ENCODE peak calls at places on chromosomes 4 and X, in nine cellular contexts. A is midbrain; Y is aorta; D is NCI-H2081 treated with DMSO at 0.1 percent for 48 hours; I is AG09309; F is lower leg skin; H is germinal center; G is cardiac fibroblast; C is CD8-positive, alpha-beta T cell. V is an unnamed sample.

GRCh38 chr4:38562751-38563198 is 101.2 kb upstream of the KLF3 start:
- DNase-seq in A (no peak), Y (peak; percentile 67), D (no peak), I (no peak), F (peak; percentile 59), H (no peak), G (peak; percentile 74), C (no peak), V (no peak)

GRCh38 chrX:13373807-13374187 is 53.9 kb upstream of the ATXN3L start:
- DNase-seq in A (no peak), Y (no peak), D (no peak), I (peak; percentile 65), F (no peak), H (no peak), G (peak; percentile 82), C (no peak), V (no peak)

GRCh38 chr4:53019485-53020382 is 157.6 kb downstream of the RASL11B start:
- DNase-seq in A (no peak), Y (no peak), D (no peak), I (no peak), F (no peak), H (no peak), G (peak; percentile 79), C (no peak), V (no peak)

GRCh38 chr4:105895324-105895608 is at the start of gene NPNT:
- DNase-seq in A (peak; percentile 44), Y (peak; percentile 49), D (no peak), I (no peak), F (no peak), H (peak; percentile 10), G (no peak), C (no peak), V (no peak)

GRCh38 chrX:53317365-53318069 is 36.1 kb upstream of the IQSEC2 start:
- DNase-seq in A (peak; percentile 67), Y (peak; percentile 76), D (no peak), I (no peak), F (peak; percentile 22), H (peak; percentile 64), G (peak; percentile 52), C (peak; percentile 70), V (peak; percentile 65)

GRCh38 chr4:185238261-185238681 is 28.9 kb downstream of the SNX25 start:
- DNase-seq in A (no peak), Y (no peak), D (no peak), I (peak; percentile 34), F (no peak), H (no peak), G (peak; percentile 85), C (no peak), V (no peak)

GRCh38 chrX:10199212-10199611 is 42.4 kb downstream of the CLCN4 start:
- DNase-seq in A (no peak), Y (peak; percentile 83), D (no peak), I (no peak), F (peak; percentile 23), H (peak; percentile 60), G (peak; percentile 67), C (no peak), V (peak; percentile 84)

GRCh38 chr4:38677466-38677865 is 13.5 kb downstream of the KLF3 start:
- DNase-seq in A (no peak), Y (no peak), D (no peak), I (no peak), F (no peak), H (no peak), G (no peak), C (no peak), V (no peak)

GRCh38 chr4:30380404-30380998 is 339.7 kb upstream of the PCDH7 start:
- DNase-seq in A (peak; percentile 1), Y (no peak), D (peak; percentile 15), I (peak; percentile 46), F (no peak), H (no peak), G (peak; percentile 75), C (no peak), V (no peak)

GRCh38 chr4:158411180-158411721 is 110.4 kb upstream of the RXFP1 start:
- DNase-seq in A (no peak), Y (peak; percentile 51), D (no peak), I (no peak), F (no peak), H (no peak), G (no peak), C (no peak), V (no peak)

GRCh38 chrX:51894697-51895336 is 1.4 kb downstream of the MAGED1 start:
- DNase-seq in A (peak; percentile 6), Y (no peak), D (no peak), I (no peak), F (no peak), H (no peak), G (peak; percentile 34), C (peak; percentile 13), V (no peak)

GRCh38 chr4:159367421-159368105 is 264.7 kb downstream of the RAPGEF2 start:
- DNase-seq in A (no peak), Y (no peak), D (no peak), I (no peak), F (no peak), H (no peak), G (peak; percentile 12), C (no peak), V (no peak)

GRCh38 chrX:1035206-1035605 is 177.2 kb downstream of the CRLF2 start:
- DNase-seq in A (no peak), Y (no peak), D (no peak), I (no peak), F (no peak), H (no peak), G (no peak), C (no peak), V (no peak)

GRCh38 chrX:129323115-129323514 is 200.2 kb downstream of the SMARCA1 start:
- DNase-seq in A (no peak), Y (no peak), D (no peak), I (no peak), F (no peak), H (no peak), G (peak; percentile 0), C (no peak), V (no peak)

GRCh38 chrX:33086886-33087285 is 124.5 kb downstream of the DMD start:
- DNase-seq in A (no peak), Y (no peak), D (no peak), I (no peak), F (no peak), H (no peak), G (no peak), C (no peak), V (no peak)

V was measured in lower lobe of right lung.